ENCODE peak calls at places on chromosomes 7 and 10, in nine cellular contexts. J is Peyer's patch; I is heart left ventricle; P is brain microvascular endothelial cell; V is cardiac muscle cell; S is PC-3; U is CD8-positive, alpha-beta T cell; O is fibroblast of pulmonary artery; T is transverse colon. D is an unnamed sample.

GRCh38 chr7:24907311-24907886 is 72.6 kb downstream of the OSBPL3 start:
- DNase-seq in O (peak), U (no peak), S (peak), I (no peak), P (peak), T (no peak), J (no peak), V (peak), D (no peak)

GRCh38 chr10:88281592-88282268 is 301.4 kb downstream of the RNLS start:
- DNase-seq in V (peak), S (no peak), I (no peak), J (no peak), O (peak), U (no peak), T (no peak), P (peak), D (no peak)

GRCh38 chr10:82890573-82890972 is 1015.6 kb downstream of the NRG3 start:
- DNase-seq in S (no peak), O (no peak), P (no peak), T (no peak), U (no peak), J (no peak), I (no peak), V (no peak), D (no peak)

GRCh38 chr10:72245949-72246525 is 27.7 kb upstream of the DDIT4 start:
- DNase-seq in P (no peak), O (peak), S (no peak), U (no peak), V (peak), T (no peak), J (no peak), I (no peak), D (no peak)

GRCh38 chr7:47725031-47725780 is 143.3 kb upstream of the TNS3 start:
- DNase-seq in I (no peak), V (no peak), P (peak), J (peak), T (no peak), S (peak), U (no peak), O (no peak), D (no peak)

GRCh38 chr7:95955748-95956147 is 183.4 kb downstream of the DYNC1I1 start:
- DNase-seq in J (no peak), P (no peak), T (no peak), I (no peak), O (no peak), V (no peak), U (no peak), S (no peak), D (no peak)

GRCh38 chr7:24971333-24972165 is 8.4 kb downstream of the OSBPL3 start:
- DNase-seq in J (no peak), I (no peak), O (peak), P (peak), V (peak), T (no peak), U (no peak), S (peak), D (no peak)

GRCh38 chr10:97069576-97070362 is 116.0 kb downstream of the SLIT1 start:
- DNase-seq in S (peak), I (no peak), U (no peak), O (peak), P (peak), V (peak), J (no peak), T (no peak), D (no peak)

GRCh38 chr10:60282771-60283353 is 106.8 kb downstream of the ANK3 start:
- DNase-seq in O (peak), J (peak), T (no peak), V (peak), U (no peak), I (no peak), S (peak), P (peak), D (no peak)

GRCh38 chr7:47988496-47989386 is 9.3 kb upstream of the HUS1 start:
- DNase-seq in P (peak), J (no peak), O (peak), U (no peak), T (no peak), V (no peak), I (no peak), S (peak), D (no peak)

GRCh38 chr7:2151801-2152612 is 80.7 kb downstream of the MAD1L1 start:
- DNase-seq in I (peak), T (no peak), S (no peak), J (no peak), V (no peak), U (no peak), P (no peak), O (no peak), D (no peak)

GRCh38 chr7:94109556-94109955 is 105.4 kb upstream of the BET1 start:
- DNase-seq in T (no peak), U (peak), S (no peak), O (no peak), I (no peak), P (no peak), J (no peak), V (no peak), D (no peak)

GRCh38 chr7:43328785-43329380 is 216.4 kb downstream of the HECW1 start:
- DNase-seq in I (no peak), P (no peak), V (no peak), J (no peak), T (no peak), S (no peak), U (no peak), O (no peak), D (no peak)

GRCh38 chr10:131207584-131208532 is 103.7 kb downstream of the TCERG1L start:
- DNase-seq in P (no peak), O (no peak), T (no peak), U (no peak), V (no peak), I (no peak), S (no peak), J (no peak), D (no peak)

GRCh38 chr7:155852426-155853301 is 40.4 kb upstream of the SHH start:
- DNase-seq in V (no peak), O (no peak), T (no peak), J (no peak), P (no peak), U (no peak), S (no peak), I (peak), D (no peak)

GRCh38 chr10:104277785-104278184 is 8.8 kb downstream of the GSTO2 start:
- DNase-seq in J (no peak), O (no peak), S (peak), U (no peak), T (peak), I (no peak), P (no peak), V (no peak), D (no peak)

GRCh38 chr10:27998178-27998953 is 513 bp downstream of the ODAD2 start:
- DNase-seq in V (peak), P (peak), I (peak), T (peak), U (no peak), J (no peak), S (peak), O (no peak), D (no peak)

GRCh38 chr10:14261341-14261740 is 69.4 kb downstream of the FRMD4A start:
- DNase-seq in I (no peak), O (no peak), S (no peak), P (no peak), J (no peak), U (no peak), V (no peak), T (no peak), D (no peak)

GRCh38 chr7:44259547-44260457 is 59.0 kb downstream of the YKT6 start:
- DNase-seq in S (peak), V (peak), P (peak), T (peak), O (peak), J (no peak), U (no peak), I (no peak), D (no peak)

GRCh38 chr7:12458520-12459131 is 55.0 kb upstream of the VWDE start:
- DNase-seq in J (no peak), S (peak), P (peak), V (peak), I (no peak), T (no peak), U (no peak), O (peak), D (no peak)

GRCh38 chr10:86403183-86403797 is 36.7 kb upstream of the GRID1 start:
- DNase-seq in T (no peak), P (no peak), I (no peak), J (no peak), U (no peak), V (no peak), O (no peak), S (no peak), D (no peak)

GRCh38 chr10:35328404-35329037 is 7.8 kb upstream of the CCNY start:
- DNase-seq in O (peak), J (no peak), I (no peak), S (peak), P (peak), T (no peak), V (peak), U (no peak), D (no peak)

GRCh38 chr7:15750741-15751140 is 64.3 kb upstream of the MEOX2 start:
- DNase-seq in V (no peak), U (no peak), J (no peak), I (no peak), T (no peak), P (no peak), S (no peak), O (no peak), D (no peak)

GRCh38 chr7:30911133-30911532 is 520 bp upstream of the AQP1 start:
- DNase-seq in I (peak), U (no peak), P (no peak), O (no peak), V (no peak), S (no peak), J (no peak), T (no peak), D (no peak)

GRCh38 chr10:17516376-17516775 is 62.0 kb upstream of the ST8SIA6 start:
- DNase-seq in I (no peak), T (no peak), O (no peak), U (no peak), P (no peak), S (no peak), V (no peak), J (no peak), D (no peak)

GRCh38 chr7:132590162-132590561 is 13.9 kb upstream of the PLXNA4 start:
- DNase-seq in U (no peak), T (no peak), V (no peak), I (no peak), O (no peak), S (peak), J (no peak), P (no peak), D (no peak)

GRCh38 chr7:44114586-44115310 is 8.6 kb downstream of the POLD2 start:
- DNase-seq in O (no peak), V (no peak), J (no peak), P (no peak), U (no peak), S (no peak), T (no peak), I (peak), D (no peak)

GRCh38 chr7:14377646-14378266 is 388.3 kb upstream of the ETV1 start:
- DNase-seq in T (no peak), I (no peak), V (peak), P (peak), S (no peak), J (no peak), O (peak), U (no peak), D (no peak)

GRCh38 chr7:105875505-105875904 is 894 bp downstream of the ATXN7L1 start:
- DNase-seq in P (no peak), S (peak), O (peak), U (no peak), I (no peak), J (no peak), T (no peak), V (no peak), D (no peak)

GRCh38 chr10:103627111-103627892 is 133.8 kb downstream of the NEURL1 start:
- DNase-seq in U (no peak), I (no peak), O (no peak), T (no peak), P (no peak), J (no peak), S (no peak), V (no peak), D (no peak)

GRCh38 chr7:102331536-102332275 is 24.5 kb downstream of the SPDYE6 start:
- DNase-seq in I (no peak), J (no peak), T (no peak), O (no peak), V (no peak), P (no peak), S (peak), U (no peak), D (no peak)
- TF ChIP-seq CTCF in I (no peak), J (no peak), T (no peak), O (no peak), V (no peak), P (no peak), S (no peak), U (no peak), D (no peak)

DNA sequence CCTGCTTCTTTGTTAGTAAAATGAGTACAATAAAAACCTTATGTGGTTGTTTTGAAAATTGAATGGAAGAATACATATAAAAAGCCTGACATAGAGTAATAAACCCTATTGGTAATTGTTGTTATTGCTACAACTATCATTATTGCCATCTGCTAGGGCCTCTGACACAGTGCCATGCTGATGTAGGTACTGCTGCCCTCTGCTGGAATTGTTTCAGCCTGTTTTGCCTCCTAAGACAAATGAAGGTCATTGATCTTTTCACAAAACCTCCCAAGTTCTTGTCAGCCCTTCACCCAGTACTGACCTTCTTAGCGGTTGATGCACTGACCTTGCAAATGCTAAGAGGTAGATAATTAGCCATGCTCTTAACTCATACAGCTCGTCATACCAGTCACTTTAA is 975.3 kb downstream of the SORCS1 start:
- DNase-seq in J (no peak), O (peak), U (no peak), I (no peak), T (no peak), P (no peak), V (peak), S (peak), D (no peak)
- TF ChIP-seq CTCF in J (peak), O (peak), U (no peak), I (peak), T (no peak), P (peak), V (peak), S (peak), D (peak)

GRCh38 chr10:110034596-110034995 is 26.8 kb downstream of the ADD3 start:
- DNase-seq in V (no peak), O (no peak), U (no peak), J (no peak), T (no peak), I (no peak), S (peak), P (no peak), D (no peak)
- TF ChIP-seq CTCF in V (no peak), O (no peak), U (no peak), J (no peak), T (no peak), I (no peak), S (no peak), P (no peak), D (no peak)

DNA sequence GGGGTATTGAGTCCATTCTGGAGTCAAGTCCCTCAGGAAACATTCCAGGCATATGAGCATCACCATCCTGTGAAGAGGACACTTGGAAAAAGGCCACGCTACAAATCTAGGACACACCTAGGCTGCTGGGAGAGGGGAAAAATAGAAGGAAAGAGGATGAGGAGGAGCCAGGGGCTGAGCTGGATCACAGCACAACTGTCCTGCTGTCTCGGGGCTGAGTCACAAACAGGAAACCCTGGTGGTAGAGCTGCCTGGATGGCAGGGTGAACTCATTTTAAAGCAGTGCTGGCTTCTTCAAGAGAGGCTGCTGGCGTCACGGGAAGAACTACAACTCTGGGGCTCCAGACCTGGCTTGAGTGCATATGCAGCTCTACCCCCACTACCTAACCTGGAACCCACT is 151.5 kb downstream of the RNF216 start:
- DNase-seq in T (no peak), U (peak), V (peak), I (peak), O (peak), P (peak), S (peak), J (no peak), D (no peak)
- TF ChIP-seq CTCF in T (no peak), U (no peak), V (no peak), I (no peak), O (no peak), P (peak), S (no peak), J (no peak), D (no peak)